ENCODE peak calls at places on chromosomes 5 and 9, in eight cellular contexts. B is MM.1S, P is SK-N-SH, D is neural progenitor cell, O is PC-3, I is HCT116, L is GM23338, G is OCI-LY7. K is an unnamed sample.
A peak's percentile ranks its signal among the peaks of the same experiment; 100 is the strongest.

GRCh38 chr9:123997665-123998277 is 13.8 kb upstream of the LHX2 start:
- DNase-seq in L (peak; percentile 54), P (no peak), I (no peak), D (peak; percentile 64), O (no peak), B (peak; percentile 62), G (no peak), K (no peak)

GRCh38 chr9:119487118-119487827 is 118.0 kb upstream of the BRINP1 start:
- DNase-seq in O (no peak), G (no peak), B (no peak), P (no peak), I (no peak), L (peak; percentile 55), D (no peak), K (no peak)

GRCh38 chr5:115415143-115415491 is 118.7 kb upstream of the CCDC112 start:
- DNase-seq in L (no peak), O (peak; percentile 86), I (peak; percentile 78), P (no peak), G (no peak), B (no peak), D (peak; percentile 29), K (peak; percentile 74)

GRCh38 chr5:176577312-176578176 is 28.4 kb downstream of the CDHR2 start:
- DNase-seq in G (no peak), P (no peak), B (no peak), O (no peak), I (no peak), D (no peak), L (peak; percentile 39), K (no peak)

GRCh38 chr9:112158629-112159228 is 16.4 kb downstream of the SUSD1 start:
- DNase-seq in P (no peak), L (no peak), G (no peak), O (no peak), B (no peak), D (no peak), I (no peak), K (no peak)

GRCh38 chr5:9173281-9174048 is 372.4 kb downstream of the SEMA5A start:
- DNase-seq in D (no peak), B (no peak), L (no peak), G (no peak), I (no peak), O (peak; percentile 29), P (no peak), K (no peak)

GRCh38 chr9:121992571-121993212 is 100.4 kb downstream of the TTLL11 start:
- DNase-seq in O (peak; percentile 78), B (peak; percentile 77), I (peak; percentile 69), G (peak; percentile 95), D (peak; percentile 91), L (peak; percentile 96), P (peak; percentile 77), K (peak; percentile 90)

GRCh38 chr9:136786451-136786850 is 4.7 kb upstream of the TMEM141 start:
- DNase-seq in I (no peak), O (no peak), B (no peak), D (no peak), L (no peak), G (no peak), P (no peak), K (no peak)

GRCh38 chr5:763998-764781 is 20.3 kb downstream of the ZDHHC11B start:
- DNase-seq in I (no peak), G (no peak), P (peak; percentile 31), O (no peak), D (no peak), B (no peak), L (no peak), K (no peak)

GRCh38 chr9:120336753-120337090 is 243.2 kb downstream of the CDK5RAP2 start:
- DNase-seq in L (no peak), I (no peak), P (no peak), D (no peak), G (no peak), O (no peak), B (no peak), K (no peak)

GRCh38 chr9:134684375-134684723 is 42.7 kb downstream of the COL5A1 start:
- DNase-seq in G (no peak), P (no peak), I (no peak), B (no peak), D (no peak), L (no peak), O (no peak), K (no peak)

DNA sequence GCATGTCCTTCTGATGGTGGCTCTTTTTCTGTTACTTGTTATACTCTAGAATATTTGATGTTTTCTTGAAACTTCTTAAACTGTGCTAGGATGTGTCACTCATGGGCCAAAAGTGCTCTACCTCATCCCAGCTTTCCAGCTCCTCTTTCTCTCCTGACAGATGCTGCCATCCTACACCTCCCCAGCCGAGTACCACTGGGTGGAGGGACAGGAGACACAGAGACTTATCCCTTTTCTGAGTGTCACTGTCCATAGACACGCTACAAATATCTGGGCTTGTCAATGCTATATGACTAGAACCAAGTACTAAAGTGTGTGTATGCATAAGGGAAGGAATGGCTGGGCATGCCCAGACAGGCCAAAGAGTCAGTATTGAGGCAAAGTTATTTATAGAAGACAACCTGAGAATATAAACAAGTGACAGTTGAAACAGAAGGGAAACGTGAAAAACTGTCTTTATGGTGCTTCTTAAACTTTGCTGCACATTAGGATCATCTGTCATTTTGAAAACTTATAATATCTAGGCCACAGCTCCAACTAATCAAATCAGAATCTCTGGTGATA is 188.0 kb downstream of the CARTPT start:
- DNase-seq in O (no peak), L (no peak), I (no peak), D (no peak), G (no peak), P (no peak), B (peak; percentile 30), K (no peak)
- H2AFZ ChIP-seq in O (no peak overlapping the region), L (peak overlapping the region; percentile 73), I (no peak overlapping the region), D (peak overlapping the region; percentile 86), G (no peak overlapping the region), P (peak overlapping the region; percentile 82), B (peak overlapping the region; percentile 52), K (no peak overlapping the region)

GRCh38 chr5:156477196-156477595 is 150.2 kb downstream of the SGCD start:
- DNase-seq in P (no peak), B (no peak), I (no peak), O (no peak), G (no peak), D (no peak), L (no peak), K (no peak)

GRCh38 chr5:156474251-156474650 is 147.3 kb downstream of the SGCD start:
- DNase-seq in G (no peak), L (peak; percentile 19), P (no peak), D (peak; percentile 13), O (no peak), B (no peak), I (no peak), K (no peak)

GRCh38 chr5:156475182-156475830 is 148.3 kb downstream of the SGCD start:
- DNase-seq in O (no peak), G (no peak), I (no peak), B (no peak), D (no peak), L (no peak), P (no peak), K (peak; percentile 11)

GRCh38 chr5:156475831-156476551 is 149.0 kb downstream of the SGCD start:
- DNase-seq in P (no peak), B (no peak), G (no peak), L (peak; percentile 29), I (no peak), D (peak; percentile 49), O (no peak), K (peak; percentile 17)

DNA sequence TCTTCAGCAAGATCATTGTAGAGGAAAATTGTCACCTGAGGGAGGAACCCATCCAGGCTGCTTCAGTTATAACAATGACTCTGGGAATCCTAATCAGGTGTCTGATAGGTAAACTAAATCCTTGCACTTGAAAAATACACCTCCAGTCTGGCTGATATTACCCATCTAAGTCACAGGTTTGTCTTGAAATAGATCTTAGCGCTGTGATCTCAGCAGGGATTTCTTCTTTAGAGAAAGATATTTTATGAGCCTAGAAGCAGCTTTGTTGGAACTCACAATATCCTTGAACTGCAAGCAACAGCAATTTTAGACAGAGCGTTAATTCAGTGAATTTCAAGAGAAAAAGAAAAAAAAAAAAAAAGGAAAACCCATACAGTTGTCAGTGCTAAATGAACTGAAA is 149.7 kb downstream of the SGCD start:
- DNase-seq in G (no peak), I (no peak), L (no peak), P (no peak), B (no peak), D (no peak), O (no peak), K (no peak)
- TF ChIP-seq CTCF in G (no peak), I (no peak), L (no peak), P (no peak), B (no peak), D (no peak), O (no peak), K (no peak)

GRCh38 chr5:107301959-107302840 is 368.5 kb downstream of the EFNA5 start:
- DNase-seq in D (no peak), B (no peak), L (no peak), G (no peak), O (no peak), I (no peak), P (no peak), K (no peak)

GRCh38 chr5:107303581-107303980 is 367.2 kb downstream of the EFNA5 start:
- DNase-seq in D (no peak), G (no peak), P (no peak), O (peak; percentile 35), L (no peak), B (no peak), I (no peak), K (no peak)

GRCh38 chr5:107304671-107305070 is 366.1 kb downstream of the EFNA5 start:
- DNase-seq in P (no peak), D (no peak), G (no peak), L (no peak), B (no peak), O (no peak), I (no peak), K (no peak)

GRCh38 chr5:107303163-107303562 is 367.6 kb downstream of the EFNA5 start:
- DNase-seq in I (no peak), D (no peak), P (no peak), O (peak; percentile 46), G (no peak), B (no peak), L (no peak), K (no peak)

DNA sequence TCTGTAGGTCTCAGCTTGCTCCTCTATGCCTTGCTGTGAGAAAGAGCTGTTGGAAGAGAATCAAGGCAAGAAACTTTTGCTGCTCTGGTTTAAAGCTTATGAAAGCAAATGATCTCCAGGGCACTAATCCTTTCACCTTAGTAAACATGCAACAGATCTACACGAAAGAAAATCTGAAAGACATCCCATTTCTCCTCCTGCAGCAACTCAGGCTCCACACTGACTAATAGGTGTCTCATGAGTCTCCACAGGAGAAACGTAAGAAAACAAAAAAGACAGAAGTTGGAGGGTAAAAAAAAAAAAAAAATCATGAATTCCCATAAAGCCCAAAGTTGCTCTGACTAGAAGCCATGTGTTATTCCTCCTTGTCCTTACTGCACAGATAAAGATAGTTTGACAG is 369.8 kb downstream of the EFNA5 start:
- DNase-seq in G (no peak), P (no peak), B (no peak), L (no peak), I (no peak), O (peak; percentile 24), D (no peak), K (no peak)
- TF ChIP-seq EZH2phosphoT487 in G (no peak), P (no peak), B (no peak), L (no peak), I (no peak), O (no peak), D (no peak), K (no peak)

DNA sequence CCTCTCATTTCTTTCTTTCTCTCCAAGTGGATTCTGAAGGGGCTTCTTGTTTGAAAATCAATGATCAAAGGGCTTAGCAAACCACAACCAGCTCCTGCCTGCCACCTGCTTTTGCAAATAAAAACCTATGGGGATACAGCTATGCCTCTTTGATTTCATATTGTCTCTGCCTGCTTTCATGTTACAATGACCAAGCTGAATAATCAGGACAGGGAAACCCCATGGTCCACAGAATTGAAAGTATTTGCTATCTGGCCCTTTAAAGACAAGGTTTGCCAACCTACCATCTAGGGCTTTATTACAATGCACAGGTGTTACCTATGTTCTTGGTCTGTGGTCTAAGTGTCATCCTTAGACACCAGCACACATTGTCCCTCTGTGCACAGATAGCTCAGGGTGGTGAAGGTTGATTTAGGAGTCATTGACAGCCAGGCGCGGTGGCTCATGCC is 28.8 kb upstream of the PLIN2 start:
- DNase-seq in L (no peak), P (no peak), D (no peak), O (peak; percentile 3), G (no peak), B (no peak), I (no peak), K (no peak)
- H2AFZ ChIP-seq in L (peak overlapping the region; percentile 43), P (peak overlapping the region; percentile 60), D (peak overlapping the region; percentile 21), O (no peak overlapping the region), G (no peak overlapping the region), B (no peak overlapping the region), I (no peak overlapping the region), K (no peak overlapping the region)

K was measured in hepatocyte.